ENCODE peak calls at places on chromosomes 12 and 14, in ten cellular contexts. H is pancreas, O is IMR-90, M is right lobe of liver, J is heart right ventricle, V is GM23338, E is transverse colon, B is esophagus squamous epithelium, D is psoas muscle, W is upper lobe of right lung. S is an unnamed sample. For H3K4me1 and H3K36me3, the result is how much of the 10 kb centered on the place peaks cover.

GRCh38 chr14:23306412-23307145 is at the start of gene BCL2L2:
- DNase-seq in H (peak), O (peak), M (peak), J (peak), V (peak), E (peak), B (no peak), D (peak), W (peak), S (peak)

GRCh38 chr14:100203146-100203545 is 35.8 kb upstream of the YY1 start:
- DNase-seq in H (no peak), O (no peak), M (no peak), J (no peak), V (no peak), E (no peak), B (no peak), D (no peak), W (no peak), S (no peak)

GRCh38 chr12:108831309-108831991 is 25.9 kb downstream of the SSH1 start:
- DNase-seq in H (no peak), O (no peak), M (no peak), J (no peak), V (no peak), E (peak), B (no peak), D (no peak), W (no peak), S (no peak)

GRCh38 chr12:15522574-15523187 is 200.4 kb downstream of the PTPRO start:
- DNase-seq in H (no peak), O (peak), M (no peak), J (no peak), V (peak), E (no peak), B (no peak), D (no peak), W (no peak), S (no peak)

GRCh38 chr14:78135450-78135891 is 34.7 kb upstream of the NRXN3 start:
- DNase-seq in H (no peak), O (no peak), M (no peak), J (no peak), V (no peak), E (no peak), B (no peak), D (no peak), W (no peak), S (no peak)

GRCh38 chr14:51367600-51367931 is 127.5 kb downstream of the TMX1 start:
- DNase-seq in H (no peak), O (peak), M (no peak), J (no peak), V (no peak), E (no peak), B (no peak), D (no peak), W (no peak), S (no peak)

GRCh38 chr12:122117979-122118378 is 39.4 kb downstream of the MLXIP start:
- DNase-seq in H (no peak), O (peak), M (no peak), J (no peak), V (no peak), E (no peak), B (no peak), D (no peak), W (no peak), S (no peak)

GRCh38 chr14:75543258-75543657 is 21.0 kb downstream of the BATF start:
- DNase-seq in H (no peak), O (no peak), M (no peak), J (no peak), V (no peak), E (no peak), B (no peak), D (no peak), W (no peak), S (no peak)

GRCh38 chr12:26798013-26798412 is 35.0 kb downstream of the ITPR2 start:
- DNase-seq in H (no peak), O (peak), M (no peak), J (no peak), V (no peak), E (no peak), B (no peak), D (no peak), W (no peak), S (no peak)
- H3K4me1 ChIP-seq in H (under half), O (under half), M (under half), J (under half), V (under half), E (under half), B (under half), D (under half), W (under half), S (under half)

GRCh38 chr12:112236786-112237185 is 111.4 kb downstream of the TRAFD1 start:
- DNase-seq in H (no peak), O (no peak), M (no peak), J (no peak), V (no peak), E (no peak), B (no peak), D (no peak), W (no peak), S (no peak)
- H3K36me3 ChIP-seq in H (under half), O (half or more), M (under half), J (under half), V (under half), E (half or more), B (under half), D (half or more), W (half or more), S (half or more)

DNA sequence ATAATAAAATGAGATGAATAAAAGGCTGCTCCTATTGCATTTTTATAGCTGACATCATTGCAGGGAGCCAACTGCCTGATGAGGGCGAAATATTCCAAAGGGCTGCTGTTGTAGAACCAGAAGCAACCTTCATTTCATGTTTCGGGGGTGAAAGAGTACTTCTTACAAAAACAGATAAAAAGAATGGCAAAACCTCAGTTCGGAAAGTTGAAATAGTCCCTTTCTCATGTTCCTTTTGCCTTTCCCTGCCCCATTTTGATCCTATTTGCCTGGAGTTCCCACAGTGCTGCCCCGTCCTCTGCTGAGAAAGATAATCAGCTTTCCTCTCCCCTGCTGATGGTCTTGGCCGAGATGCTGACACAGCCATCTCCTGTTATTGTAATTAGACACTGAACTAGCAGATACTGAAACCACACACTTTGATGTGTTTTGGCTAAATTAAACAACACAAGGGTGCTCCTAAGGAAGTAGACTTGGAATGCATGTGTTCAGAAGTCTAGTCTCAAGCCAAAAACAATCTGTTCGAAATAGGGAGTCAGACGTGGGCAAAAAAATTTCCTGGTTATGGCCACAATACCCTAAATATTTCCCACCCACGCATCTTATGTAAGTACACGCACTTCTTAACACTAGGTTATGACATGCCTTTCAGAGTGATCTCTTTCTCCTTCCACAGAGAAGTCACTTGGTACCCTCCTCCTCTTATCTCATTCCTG is 117.2 kb downstream of the PPM1H start:
- DNase-seq in H (no peak), O (peak), M (no peak), J (peak), V (no peak), E (no peak), B (no peak), D (no peak), W (no peak), S (no peak)
- TF ChIP-seq CTCF in H (no peak), O (no peak), M (no peak), J (no peak), V (peak), E (no peak), B (no peak), D (no peak), W (no peak), S (no peak)

GRCh38 chr12:87807127-87807526 is 222.1 kb downstream of the C12orf50 start:
- DNase-seq in H (no peak), O (peak), M (no peak), J (no peak), V (no peak), E (no peak), B (no peak), D (no peak), W (no peak), S (no peak)
- H3K4me1 ChIP-seq in H (under half), O (under half), M (under half), J (under half), V (under half), E (under half), B (under half), D (under half), W (under half), S (under half)